ENCODE peak calls at places on chromosomes 1 and 21, in nine cellular contexts. One of them, this sample, is unnamed. For H3K4me1, the result is how much of the 10 kb centered on the place peaks cover.

GRCh38 chr1:224116131-224116530 is 2.2 kb downstream of the FBXO28 start:
- DNase-seq in right atrium auricular region: no peak
- DNase-seq in sigmoid colon: no peak
- DNase-seq in GM23338: peak
- DNase-seq in prostate gland: no peak
- DNase-seq in iPS DF 6.9: no peak
- DNase-seq in ascending aorta: no peak
- DNase-seq in GM23248: peak
- DNase-seq in H9: no peak
- DNase-seq in this sample: no peak

GRCh38 chr21:33801424-33802405 is 113.9 kb downstream of the ATP5PO start:
- DNase-seq in H9: no peak
- DNase-seq in iPS DF 6.9: no peak
- DNase-seq in GM23338: peak
- DNase-seq in right atrium auricular region: no peak
- DNase-seq in GM23248: peak
- DNase-seq in sigmoid colon: no peak
- DNase-seq in prostate gland: peak
- DNase-seq in ascending aorta: no peak
- DNase-seq in this sample: peak

GRCh38 chr1:14466006-14466405 is 132.5 kb upstream of the KAZN start:
- DNase-seq in ascending aorta: no peak
- DNase-seq in prostate gland: no peak
- DNase-seq in GM23248: no peak
- DNase-seq in H9: no peak
- DNase-seq in iPS DF 6.9: no peak
- DNase-seq in right atrium auricular region: no peak
- DNase-seq in sigmoid colon: no peak
- DNase-seq in GM23338: no peak
- DNase-seq in this sample: no peak

GRCh38 chr1:162026906-162027305 is 3.2 kb upstream of the OLFML2B start:
- DNase-seq in H9: no peak
- DNase-seq in prostate gland: no peak
- DNase-seq in GM23338: no peak
- DNase-seq in ascending aorta: no peak
- DNase-seq in right atrium auricular region: no peak
- DNase-seq in GM23248: peak
- DNase-seq in sigmoid colon: no peak
- DNase-seq in iPS DF 6.9: no peak
- DNase-seq in this sample: no peak

GRCh38 chr1:57061369-57061768 is 95.6 kb upstream of the C8B start:
- DNase-seq in GM23248: peak
- DNase-seq in GM23338: no peak
- DNase-seq in sigmoid colon: no peak
- DNase-seq in right atrium auricular region: no peak
- DNase-seq in ascending aorta: no peak
- DNase-seq in prostate gland: no peak
- DNase-seq in iPS DF 6.9: no peak
- DNase-seq in H9: no peak
- DNase-seq in this sample: peak

GRCh38 chr1:111127923-111128643 is 11.8 kb downstream of the DRAM2 start:
- DNase-seq in ascending aorta: no peak
- DNase-seq in GM23338: no peak
- DNase-seq in GM23248: no peak
- DNase-seq in prostate gland: no peak
- DNase-seq in H9: no peak
- DNase-seq in right atrium auricular region: no peak
- DNase-seq in sigmoid colon: no peak
- DNase-seq in iPS DF 6.9: no peak
- DNase-seq in this sample: no peak

GRCh38 chr1:39609618-39610331 is 29.7 kb downstream of the HEYL start:
- DNase-seq in ascending aorta: peak
- DNase-seq in sigmoid colon: peak
- DNase-seq in right atrium auricular region: peak
- DNase-seq in prostate gland: peak
- DNase-seq in iPS DF 6.9: peak
- DNase-seq in H9: peak
- DNase-seq in GM23338: peak
- DNase-seq in GM23248: peak
- DNase-seq in this sample: peak

GRCh38 chr21:38787461-38788274 is 18.1 kb upstream of the ETS2 start:
- DNase-seq in prostate gland: peak
- DNase-seq in GM23248: peak
- DNase-seq in iPS DF 6.9: no peak
- DNase-seq in GM23338: peak
- DNase-seq in sigmoid colon: no peak
- DNase-seq in H9: peak
- DNase-seq in ascending aorta: peak
- DNase-seq in right atrium auricular region: no peak
- DNase-seq in this sample: peak

GRCh38 chr1:183566026-183566425 is 24.2 kb downstream of the NCF2 start:
- DNase-seq in GM23338: no peak
- DNase-seq in prostate gland: no peak
- DNase-seq in right atrium auricular region: no peak
- DNase-seq in iPS DF 6.9: no peak
- DNase-seq in GM23248: peak
- DNase-seq in H9: no peak
- DNase-seq in ascending aorta: no peak
- DNase-seq in sigmoid colon: no peak
- DNase-seq in this sample: no peak
- H3K4me1 ChIP-seq in GM23338: under half
- H3K4me1 ChIP-seq in prostate gland: under half
- H3K4me1 ChIP-seq in right atrium auricular region: under half
- H3K4me1 ChIP-seq in iPS DF 6.9: under half
- H3K4me1 ChIP-seq in GM23248: under half
- H3K4me1 ChIP-seq in H9: under half
- H3K4me1 ChIP-seq in ascending aorta: under half
- H3K4me1 ChIP-seq in sigmoid colon: under half
- H3K4me1 ChIP-seq in this sample: under half

DNA sequence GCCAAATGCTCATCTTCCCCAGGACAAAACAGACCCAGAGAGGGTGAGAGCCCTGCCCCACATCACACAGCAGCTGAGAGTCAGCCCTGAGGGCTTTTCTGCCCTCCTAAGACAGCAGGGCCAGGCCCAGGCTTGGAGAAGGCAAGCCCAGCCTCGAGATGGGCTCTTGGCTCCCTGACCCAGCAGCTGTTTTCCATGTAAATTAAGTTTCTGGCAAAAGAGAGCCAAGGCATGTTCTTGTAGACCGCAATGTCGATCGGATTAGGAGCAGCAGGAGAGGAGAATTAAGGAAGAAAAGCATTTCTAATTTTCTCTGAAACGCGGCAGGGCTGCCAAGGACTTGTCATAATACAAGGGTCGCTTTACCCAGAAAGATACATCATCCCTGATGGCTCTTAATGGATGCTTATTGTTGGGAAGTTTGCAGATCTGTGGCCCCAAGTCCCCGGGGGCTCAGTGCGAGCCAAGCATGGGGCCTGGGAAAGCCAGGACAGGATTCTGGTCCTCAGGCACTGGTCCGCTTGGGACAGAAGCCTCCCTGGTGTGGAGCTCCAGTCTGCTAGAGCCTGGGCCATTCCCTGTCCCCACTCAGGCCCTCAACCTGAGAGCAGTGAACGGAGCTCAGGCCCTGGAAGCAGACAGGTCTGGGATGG is 62.8 kb downstream of the DMRTB1 start:
- DNase-seq in ascending aorta: no peak
- DNase-seq in H9: no peak
- DNase-seq in GM23248: no peak
- DNase-seq in right atrium auricular region: no peak
- DNase-seq in GM23338: no peak
- DNase-seq in sigmoid colon: no peak
- DNase-seq in prostate gland: no peak
- DNase-seq in iPS DF 6.9: no peak
- DNase-seq in this sample: no peak
- H3K27ac ChIP-seq in ascending aorta: no peak
- H3K27ac ChIP-seq in H9: no peak
- H3K27ac ChIP-seq in GM23248: no peak
- H3K27ac ChIP-seq in right atrium auricular region: no peak
- H3K27ac ChIP-seq in GM23338: no peak
- H3K27ac ChIP-seq in sigmoid colon: no peak
- H3K27ac ChIP-seq in prostate gland: no peak
- H3K27ac ChIP-seq in iPS DF 6.9: no peak
- H3K27ac ChIP-seq in this sample: no peak

GRCh38 chr21:15524855-15525254 is 204.9 kb upstream of the USP25 start:
- DNase-seq in H9: no peak
- DNase-seq in ascending aorta: no peak
- DNase-seq in prostate gland: no peak
- DNase-seq in iPS DF 6.9: no peak
- DNase-seq in sigmoid colon: no peak
- DNase-seq in right atrium auricular region: no peak
- DNase-seq in GM23248: no peak
- DNase-seq in GM23338: no peak
- DNase-seq in this sample: no peak

GRCh38 chr21:15522148-15522547 is 207.6 kb upstream of the USP25 start:
- DNase-seq in prostate gland: no peak
- DNase-seq in right atrium auricular region: no peak
- DNase-seq in ascending aorta: peak
- DNase-seq in iPS DF 6.9: no peak
- DNase-seq in H9: no peak
- DNase-seq in GM23338: no peak
- DNase-seq in GM23248: no peak
- DNase-seq in sigmoid colon: no peak
- DNase-seq in this sample: no peak

GRCh38 chr21:15521644-15522001 is 208.2 kb upstream of the USP25 start:
- DNase-seq in sigmoid colon: no peak
- DNase-seq in GM23338: no peak
- DNase-seq in H9: no peak
- DNase-seq in prostate gland: no peak
- DNase-seq in right atrium auricular region: no peak
- DNase-seq in GM23248: no peak
- DNase-seq in iPS DF 6.9: no peak
- DNase-seq in ascending aorta: no peak
- DNase-seq in this sample: no peak

GRCh38 chr21:15517394-15517793 is 212.4 kb upstream of the USP25 start:
- DNase-seq in GM23338: no peak
- DNase-seq in GM23248: no peak
- DNase-seq in ascending aorta: no peak
- DNase-seq in H9: no peak
- DNase-seq in right atrium auricular region: no peak
- DNase-seq in iPS DF 6.9: no peak
- DNase-seq in prostate gland: no peak
- DNase-seq in sigmoid colon: no peak
- DNase-seq in this sample: no peak

DNA sequence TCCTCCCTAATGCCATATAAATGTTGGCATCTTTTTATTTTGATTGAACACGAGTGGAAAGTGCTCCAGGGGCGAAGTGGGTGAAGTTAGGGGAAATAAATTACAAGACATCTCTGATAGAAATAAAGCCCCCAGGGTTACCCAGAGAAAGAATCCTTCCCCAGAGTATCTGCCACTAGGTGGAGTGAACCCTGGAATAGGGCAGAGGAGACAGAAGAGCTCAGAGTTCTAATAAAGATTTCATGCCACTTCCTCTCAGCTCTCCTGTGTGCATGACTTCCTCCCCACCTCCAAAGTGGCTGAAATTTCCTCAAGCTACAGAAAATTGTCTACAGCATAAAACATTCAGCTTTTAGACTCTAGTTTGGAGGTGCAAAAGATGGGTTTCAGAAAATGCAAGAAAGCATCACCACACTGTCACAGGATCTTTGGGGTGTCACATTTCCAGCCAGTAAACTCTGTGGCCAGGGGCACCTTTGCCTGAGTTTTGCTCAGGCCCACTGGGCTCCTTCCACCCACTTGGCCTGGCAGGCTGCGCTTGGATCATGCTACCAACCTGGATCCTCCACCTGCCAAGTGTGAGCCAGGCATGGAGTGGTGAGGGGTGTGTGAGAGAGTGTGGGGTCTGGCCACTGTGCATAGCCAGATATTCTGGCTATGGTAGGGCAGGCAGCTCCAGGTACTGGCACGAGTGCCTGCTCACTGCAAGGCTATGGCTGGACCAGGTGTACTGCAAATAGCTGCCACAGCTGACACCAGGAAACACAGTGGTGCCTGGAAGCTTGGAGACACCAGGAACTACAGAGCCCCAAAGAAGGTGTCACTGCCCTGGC is 208.8 kb upstream of the USP25 start:
- DNase-seq in prostate gland: no peak
- DNase-seq in sigmoid colon: no peak
- DNase-seq in right atrium auricular region: no peak
- DNase-seq in iPS DF 6.9: no peak
- DNase-seq in H9: no peak
- DNase-seq in GM23248: peak
- DNase-seq in GM23338: peak
- DNase-seq in ascending aorta: no peak
- DNase-seq in this sample: no peak
- H3K4me1 ChIP-seq in prostate gland: under half
- H3K4me1 ChIP-seq in sigmoid colon: under half
- H3K4me1 ChIP-seq in right atrium auricular region: under half
- H3K4me1 ChIP-seq in iPS DF 6.9: under half
- H3K4me1 ChIP-seq in H9: under half
- H3K4me1 ChIP-seq in GM23248: under half
- H3K4me1 ChIP-seq in GM23338: under half
- H3K4me1 ChIP-seq in ascending aorta: under half
- H3K4me1 ChIP-seq in this sample: under half

DNA sequence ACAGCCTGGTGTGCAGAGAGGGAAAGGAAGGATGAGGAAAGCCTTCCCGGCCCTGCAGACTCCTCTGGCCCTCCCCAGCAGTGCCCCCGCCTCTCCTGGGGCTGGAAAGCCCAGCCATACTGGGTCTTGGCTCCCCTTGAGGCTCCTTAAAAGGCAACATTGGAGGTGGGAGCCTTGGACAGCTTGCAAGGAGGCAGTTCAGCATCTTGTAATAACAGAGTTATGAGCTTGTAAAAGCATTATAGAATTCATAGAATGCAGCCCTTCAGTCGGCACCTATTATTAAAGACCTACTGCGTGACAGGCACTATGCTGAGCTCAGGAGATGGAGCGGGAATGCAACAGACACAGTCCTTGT is 4.2 kb downstream of the TINAGL1 start:
- DNase-seq in sigmoid colon: peak
- DNase-seq in right atrium auricular region: peak
- DNase-seq in GM23338: no peak
- DNase-seq in prostate gland: peak
- DNase-seq in H9: no peak
- DNase-seq in iPS DF 6.9: no peak
- DNase-seq in ascending aorta: peak
- DNase-seq in GM23248: no peak
- DNase-seq in this sample: no peak
- H3K27ac ChIP-seq in sigmoid colon: peak
- H3K27ac ChIP-seq in right atrium auricular region: peak
- H3K27ac ChIP-seq in GM23338: peak
- H3K27ac ChIP-seq in prostate gland: peak
- H3K27ac ChIP-seq in H9: no peak
- H3K27ac ChIP-seq in iPS DF 6.9: no peak
- H3K27ac ChIP-seq in ascending aorta: peak
- H3K27ac ChIP-seq in GM23248: no peak
- H3K27ac ChIP-seq in this sample: peak